ENCODE peak calls at places on chromosomes 11 and 22, in nine cellular contexts. B, Q, T, I, Y, X, E, P and W are unnamed samples.

GRCh38 chr11:83666149-83666548 is 380.0 kb upstream of the CCDC90B start:
- DNase-seq in B (no peak), Q (no peak), T (no peak), I (no peak), Y (no peak), X (no peak), E (no peak), P (no peak), W (no peak)

GRCh38 chr11:122804161-122804560 is 34.1 kb upstream of the CRTAM start:
- DNase-seq in B (no peak), Q (no peak), T (no peak), I (no peak), Y (no peak), X (no peak), E (no peak), P (no peak), W (no peak)

GRCh38 chr11:8352852-8353505 is 89.3 kb upstream of the LMO1 start:
- DNase-seq in B (no peak), Q (no peak), T (no peak), I (no peak), Y (no peak), X (no peak), E (no peak), P (no peak), W (no peak)

GRCh38 chr22:49255154-49255553 is 572.5 kb downstream of the BRD1 start:
- DNase-seq in B (no peak), Q (no peak), T (no peak), I (no peak), Y (no peak), X (no peak), E (no peak), P (no peak), W (peak)

GRCh38 chr11:2096919-2097301 is 42.3 kb downstream of the IGF2 start:
- DNase-seq in B (no peak), Q (no peak), T (no peak), I (no peak), Y (no peak), X (no peak), E (no peak), P (no peak), W (no peak)

GRCh38 chr11:12149672-12150225 is 39.4 kb downstream of the MICAL2 start:
- DNase-seq in B (peak), Q (peak), T (no peak), I (no peak), Y (no peak), X (no peak), E (no peak), P (peak), W (no peak)

GRCh38 chr11:1354125-1354938 is 35.4 kb upstream of the BRSK2 start:
- DNase-seq in B (no peak), Q (no peak), T (no peak), I (no peak), Y (no peak), X (no peak), E (no peak), P (no peak), W (no peak)

GRCh38 chr22:42820075-42820763 is 36.9 kb downstream of the ARFGAP3 start:
- DNase-seq in B (no peak), Q (no peak), T (no peak), I (no peak), Y (no peak), X (no peak), E (no peak), P (peak), W (no peak)

GRCh38 chr11:118245946-118246562 is 6.1 kb downstream of the MPZL3 start:
- DNase-seq in B (no peak), Q (no peak), T (no peak), I (no peak), Y (no peak), X (no peak), E (no peak), P (no peak), W (no peak)

GRCh38 chr11:107397357-107397756 is 60.3 kb downstream of the CWF19L2 start:
- DNase-seq in B (peak), Q (no peak), T (no peak), I (no peak), Y (no peak), X (peak), E (no peak), P (no peak), W (no peak)

GRCh38 chr22:44392446-44392921 is 79.7 kb upstream of the SHISAL1 start:
- DNase-seq in B (no peak), Q (no peak), T (no peak), I (no peak), Y (no peak), X (no peak), E (no peak), P (no peak), W (peak)

GRCh38 chr22:50599816-50600454 is 658 bp upstream of the MAPK8IP2 start:
- DNase-seq in B (no peak), Q (peak), T (no peak), I (peak), Y (peak), X (peak), E (peak), P (peak), W (peak)

GRCh38 chr11:69014084-69014935 is 1.3 kb upstream of the MRGPRF start:
- DNase-seq in B (no peak), Q (no peak), T (no peak), I (no peak), Y (no peak), X (no peak), E (no peak), P (no peak), W (no peak)

GRCh38 chr11:35582033-35582432 is 36.2 kb upstream of the FJX1 start:
- DNase-seq in B (no peak), Q (no peak), T (no peak), I (no peak), Y (no peak), X (no peak), E (no peak), P (no peak), W (no peak)

GRCh38 chr22:38257650-38258246 is 15.1 kb downstream of the TMEM184B start:
- DNase-seq in B (peak), Q (no peak), T (no peak), I (no peak), Y (no peak), X (no peak), E (no peak), P (no peak), W (no peak)

GRCh38 chr11:95341246-95341645 is 110.2 kb upstream of the SESN3 start:
- DNase-seq in B (no peak), Q (no peak), T (no peak), I (no peak), Y (no peak), X (no peak), E (no peak), P (no peak), W (no peak)